ENCODE peak calls at places on chromosomes 13 and 19, in nine cellular contexts. O is pancreas; C is nephron progenitor cell; F is WTC11; L is T follicular helper cell; J is psoas muscle; K is stimulated activated CD4-positive, alpha-beta T cell treated with anti-CD3 and anti-CD28 coated beads, TNF-alpha, amount 100 ng/mL, for 1 hour; Z is left ventricle myocardium inferior; X is SK-MEL-5. Q is an unnamed sample.

GRCh38 chr13:25118371-25118770 is 22.4 kb downstream of the PABPC3 start:
- DNase-seq in O (no peak), C (no peak), F (no peak), L (no peak), J (no peak), K (no peak), Z (no peak), X (no peak), Q (no peak)

GRCh38 chr19:367963-368623 is 23.5 kb upstream of the MIER2 start:
- DNase-seq in O (no peak), C (no peak), F (no peak), L (no peak), J (no peak), K (no peak), Z (no peak), X (no peak), Q (no peak)

GRCh38 chr19:19544257-19545127 is 6.4 kb downstream of the CILP2 start:
- DNase-seq in O (no peak), C (no peak), F (no peak), L (no peak), J (no peak), K (no peak), Z (no peak), X (no peak), Q (no peak)

GRCh38 chr13:51244637-51245405 is 22.6 kb downstream of the FAM124A start:
- DNase-seq in O (no peak), C (no peak), F (peak), L (no peak), J (no peak), K (no peak), Z (no peak), X (no peak), Q (no peak)

GRCh38 chr13:110000534-110001345 is 214.4 kb upstream of the IRS2 start:
- DNase-seq in O (no peak), C (no peak), F (no peak), L (no peak), J (no peak), K (no peak), Z (no peak), X (no peak), Q (no peak)

GRCh38 chr13:50127017-50127725 is 111.9 kb downstream of the KCNRG start:
- DNase-seq in O (no peak), C (peak), F (peak), L (no peak), J (peak), K (no peak), Z (peak), X (no peak), Q (peak)

GRCh38 chr19:49403404-49404187 is 15.5 kb downstream of the KASH5 start:
- DNase-seq in O (no peak), C (peak), F (peak), L (no peak), J (no peak), K (no peak), Z (no peak), X (no peak), Q (no peak)

GRCh38 chr13:97408938-97409337 is 25.0 kb upstream of the RAP2A start:
- DNase-seq in O (no peak), C (no peak), F (no peak), L (no peak), J (no peak), K (no peak), Z (no peak), X (no peak), Q (no peak)

GRCh38 chr13:86572115-86572514 is 772.9 kb upstream of the SLITRK6 start:
- DNase-seq in O (no peak), C (no peak), F (no peak), L (no peak), J (no peak), K (no peak), Z (no peak), X (no peak), Q (no peak)

GRCh38 chr19:38250821-38251563 is 5.2 kb downstream of the PPP1R14A start:
- DNase-seq in O (peak), C (peak), F (peak), L (no peak), J (peak), K (no peak), Z (peak), X (no peak), Q (no peak)

GRCh38 chr13:107846642-107847041 is 368.7 kb downstream of the LIG4 start:
- DNase-seq in O (no peak), C (no peak), F (no peak), L (no peak), J (no peak), K (no peak), Z (no peak), X (no peak), Q (no peak)

GRCh38 chr13:25253702-25254101 is 33.6 kb downstream of the MTMR6 start:
- DNase-seq in O (no peak), C (no peak), F (no peak), L (no peak), J (no peak), K (no peak), Z (no peak), X (no peak), Q (no peak)

GRCh38 chr19:3850320-3850972 is 18.4 kb downstream of the ZFR2 start:
- DNase-seq in O (no peak), C (no peak), F (no peak), L (no peak), J (no peak), K (no peak), Z (no peak), X (no peak), Q (no peak)

GRCh38 chr13:80083516-80084085 is 257.3 kb downstream of the SPRY2 start:
- DNase-seq in O (no peak), C (no peak), F (no peak), L (no peak), J (no peak), K (no peak), Z (no peak), X (no peak), Q (no peak)

GRCh38 chr13:30019648-30020626 is 169.5 kb upstream of the UBL3 start:
- DNase-seq in O (no peak), C (no peak), F (no peak), L (no peak), J (no peak), K (no peak), Z (no peak), X (no peak), Q (no peak)

GRCh38 chr13:33174491-33174890 is 111.1 kb downstream of the STARD13 start:
- DNase-seq in O (no peak), C (no peak), F (no peak), L (no peak), J (no peak), K (no peak), Z (no peak), X (no peak), Q (no peak)

GRCh38 chr19:55161571-55162322 is 4.2 kb upstream of the TNNI3 start:
- DNase-seq in O (no peak), C (no peak), F (peak), L (no peak), J (peak), K (no peak), Z (no peak), X (no peak), Q (no peak)

GRCh38 chr13:25136872-25137623 is 35.0 kb downstream of the AMER2 start:
- DNase-seq in O (no peak), C (no peak), F (no peak), L (no peak), J (no peak), K (no peak), Z (no peak), X (no peak), Q (no peak)

GRCh38 chr13:113411216-113412023 is 41.9 kb downstream of the ADPRHL1 start:
- DNase-seq in O (peak), C (no peak), F (no peak), L (no peak), J (peak), K (no peak), Z (peak), X (no peak), Q (no peak)

GRCh38 chr13:32314271-32314967 is 744 bp downstream of the ZAR1L start:
- DNase-seq in O (no peak), C (no peak), F (no peak), L (no peak), J (peak), K (no peak), Z (peak), X (no peak), Q (no peak)

GRCh38 chr19:56076413-56076998 is 44.6 kb downstream of the ZNF787 start:
- DNase-seq in O (peak), C (peak), F (peak), L (no peak), J (no peak), K (no peak), Z (no peak), X (peak), Q (peak)

GRCh38 chr19:18310118-18310909 is 12.6 kb downstream of the LSM4 start:
- DNase-seq in O (no peak), C (no peak), F (no peak), L (no peak), J (no peak), K (no peak), Z (no peak), X (no peak), Q (no peak)

GRCh38 chr13:101767096-101767495 is 314.6 kb downstream of the ITGBL1 start:
- DNase-seq in O (no peak), C (no peak), F (no peak), L (no peak), J (no peak), K (no peak), Z (no peak), X (no peak), Q (no peak)

GRCh38 chr19:42207767-42208259 is 9.7 kb downstream of the DEDD2 start:
- DNase-seq in O (no peak), C (no peak), F (no peak), L (no peak), J (no peak), K (no peak), Z (no peak), X (no peak), Q (peak)

GRCh38 chr13:34698953-34699352 is 243.1 kb upstream of the NBEA start:
- DNase-seq in O (no peak), C (no peak), F (no peak), L (no peak), J (no peak), K (no peak), Z (no peak), X (no peak), Q (no peak)

GRCh38 chr13:111027481-111028439 is 87.3 kb upstream of the ARHGEF7 start:
- DNase-seq in O (no peak), C (no peak), F (no peak), L (no peak), J (no peak), K (no peak), Z (no peak), X (peak), Q (no peak)

GRCh38 chr13:49620170-49620621 is 8.1 kb upstream of the ARL11 start:
- DNase-seq in O (no peak), C (no peak), F (no peak), L (no peak), J (no peak), K (no peak), Z (no peak), X (no peak), Q (peak)

GRCh38 chr13:45889582-45890243 is 38.2 kb upstream of the SIAH3 start:
- DNase-seq in O (no peak), C (no peak), F (no peak), L (no peak), J (no peak), K (no peak), Z (no peak), X (no peak), Q (no peak)

GRCh38 chr19:30857388-30857787 is 485.2 kb downstream of the ZNF536 start:
- DNase-seq in O (no peak), C (no peak), F (peak), L (no peak), J (no peak), K (no peak), Z (no peak), X (no peak), Q (no peak)

GRCh38 chr13:114074671-114075315 is 57.6 kb downstream of the RASA3 start:
- DNase-seq in O (peak), C (peak), F (no peak), L (no peak), J (peak), K (no peak), Z (no peak), X (no peak), Q (no peak)

GRCh38 chr19:18633321-18633720 is 3.5 kb upstream of the KLHL26 start:
- DNase-seq in O (no peak), C (no peak), F (no peak), L (no peak), J (no peak), K (no peak), Z (no peak), X (no peak), Q (no peak)

GRCh38 chr19:5023128-5023571 is 54.2 kb downstream of the KDM4B start:
- DNase-seq in O (no peak), C (no peak), F (no peak), L (no peak), J (peak), K (no peak), Z (peak), X (no peak), Q (no peak)

GRCh38 chr13:46948338-46948737 is 51.5 kb upstream of the HTR2A start:
- DNase-seq in O (no peak), C (no peak), F (no peak), L (no peak), J (no peak), K (no peak), Z (no peak), X (no peak), Q (no peak)

GRCh38 chr13:98484289-98485219 is 92.4 kb downstream of the STK24 start:
- DNase-seq in O (peak), C (peak), F (peak), L (peak), J (peak), K (peak), Z (peak), X (no peak), Q (peak)